ENCODE peak calls at places on chromosomes 6 and 20, in four cellular contexts. O is ovary, U is T-helper 2 cell, C is mesenteric fat pad. F is an unnamed sample.

GRCh38 chr6:8215631-8216030 is 113.3 kb upstream of the EEF1E1 start:
- DNase-seq in O (no peak), U (no peak), C (no peak), F (no peak)

GRCh38 chr20:20407891-20408805 is 40.2 kb downstream of the INSM1 start:
- DNase-seq in O (no peak), U (no peak), C (no peak), F (no peak)

GRCh38 chr6:66326228-66326627 is 619.2 kb upstream of the EYS start:
- DNase-seq in O (no peak), U (no peak), C (no peak), F (no peak)

GRCh38 chr6:151847064-151847463 is 39.6 kb downstream of the ESR1 start:
- DNase-seq in O (no peak), U (no peak), C (no peak), F (no peak)

GRCh38 chr6:83429857-83430605 is 820 bp downstream of the ME1 start:
- DNase-seq in O (no peak), U (no peak), C (no peak), F (no peak)

GRCh38 chr6:38487423-38487822 is 152.3 kb downstream of the BTBD9 start:
- DNase-seq in O (no peak), U (no peak), C (no peak), F (no peak)

GRCh38 chr6:90369024-90369519 is 72.4 kb upstream of the BACH2 start:
- DNase-seq in O (peak), U (no peak), C (no peak), F (no peak)

GRCh38 chr20:58702859-58703648 is 10.5 kb downstream of the NPEPL1 start:
- DNase-seq in O (no peak), U (no peak), C (no peak), F (no peak)

GRCh38 chr6:153123801-153124200 is 7.3 kb downstream of the RGS17 start:
- DNase-seq in O (no peak), U (no peak), C (no peak), F (no peak)

GRCh38 chr6:17984822-17985660 is 2.4 kb downstream of the KIF13A start:
- DNase-seq in O (no peak), U (no peak), C (no peak), F (no peak)

GRCh38 chr20:48090314-48090713 is 305.0 kb upstream of the SULF2 start:
- DNase-seq in O (no peak), U (no peak), C (no peak), F (no peak)

GRCh38 chr6:43328528-43328927 is 19.9 kb upstream of the CRIP3 start:
- DNase-seq in O (no peak), U (no peak), C (no peak), F (no peak)

GRCh38 chr6:170048615-170049256 is 242.1 kb downstream of the DLL1 start:
- DNase-seq in O (peak), U (no peak), C (peak), F (no peak)

GRCh38 chr6:21594427-21595264 is 1.1 kb downstream of the SOX4 start:
- DNase-seq in O (peak), U (peak), C (no peak), F (peak)

GRCh38 chr6:40906759-40907158 is 132.3 kb downstream of the UNC5CL start:
- DNase-seq in O (no peak), U (no peak), C (no peak), F (no peak)

GRCh38 chr6:134173936-134174789 is 121.7 kb upstream of the SLC2A12 start:
- DNase-seq in O (peak), U (peak), C (no peak), F (peak)

GRCh38 chr6:117574198-117574597 is 28.1 kb downstream of the GOPC start:
- DNase-seq in O (no peak), U (no peak), C (no peak), F (no peak)

GRCh38 chr6:135033238-135033637 is 21.4 kb downstream of the HBS1L start:
- DNase-seq in O (no peak), U (no peak), C (no peak), F (no peak)

GRCh38 chr20:31751126-31751525 is 12.0 kb downstream of the TPX2 start:
- DNase-seq in O (no peak), U (no peak), C (no peak), F (no peak)

GRCh38 chr6:35624341-35625070 is 64.2 kb downstream of the FKBP5 start:
- DNase-seq in O (no peak), U (no peak), C (no peak), F (no peak)

GRCh38 chr20:14555676-14556075 is 218.3 kb upstream of the FLRT3 start:
- DNase-seq in O (no peak), U (no peak), C (no peak), F (no peak)

GRCh38 chr6:119340766-119341487 is 8.6 kb downstream of the MAN1A1 start:
- DNase-seq in O (no peak), U (no peak), C (no peak), F (no peak)

GRCh38 chr20:63966172-63966943 is 3.4 kb downstream of the ZNF512B start:
- DNase-seq in O (peak), U (no peak), C (no peak), F (no peak)

GRCh38 chr6:108200631-108201030 is 34.8 kb downstream of the NR2E1 start:
- DNase-seq in O (no peak), U (no peak), C (no peak), F (no peak)

GRCh38 chr6:142331075-142331551 is 29.3 kb downstream of the ADGRG6 start:
- DNase-seq in O (no peak), U (no peak), C (no peak), F (no peak)

GRCh38 chr6:138944412-138944811 is 43.6 kb downstream of the REPS1 start:
- DNase-seq in O (no peak), U (no peak), C (no peak), F (no peak)

F was measured in activated B cell treated with CpG ODN at 0.5 μM for 24 hours.